ENCODE peak calls at places on chromosomes 3 and 15, in seven cellular contexts. X is GM13977, C is RWPE1, W is pancreas, Q is nephron progenitor cell, E is astrocyte of the cerebellum, A is HFFc6. D is an unnamed sample.
A peak's percentile ranks its signal among the peaks of the same experiment; 100 is the strongest.

GRCh38 chr3:125059488-125060245 is 3.9 kb upstream of the HEG1 start:
- DNase-seq in X (no peak), C (no peak), W (no peak), Q (no peak), E (no peak), A (peak; percentile 54), D (no peak)

GRCh38 chr3:120418866-120419490 is 31.8 kb downstream of the FSTL1 start:
- DNase-seq in X (peak; percentile 66), C (peak; percentile 70), W (no peak), Q (peak; percentile 31), E (no peak), A (no peak), D (no peak)

GRCh38 chr3:11634081-11634635 is 9.6 kb downstream of the VGLL4 start:
- DNase-seq in X (no peak), C (no peak), W (no peak), Q (no peak), E (no peak), A (no peak), D (no peak)

GRCh38 chr3:143855183-143855582 is 6.9 kb upstream of the SLC9A9 start:
- DNase-seq in X (no peak), C (no peak), W (no peak), Q (no peak), E (no peak), A (no peak), D (no peak)

GRCh38 chr15:29968099-29968892 is 114.5 kb upstream of the GOLGA8J start:
- DNase-seq in X (no peak), C (peak; percentile 30), W (peak; percentile 20), Q (peak; percentile 66), E (no peak), A (no peak), D (no peak)

GRCh38 chr3:105260385-105260784 is 106.3 kb upstream of the ALCAM start:
- DNase-seq in X (no peak), C (no peak), W (no peak), Q (no peak), E (no peak), A (no peak), D (no peak)

GRCh38 chr3:153704115-153704514 is 417.1 kb upstream of the ARHGEF26 start:
- DNase-seq in X (no peak), C (peak; percentile 1), W (no peak), Q (no peak), E (no peak), A (no peak), D (no peak)

GRCh38 chr15:82963356-82964341 is 11.1 kb upstream of the HOMER2 start:
- DNase-seq in X (no peak), C (no peak), W (no peak), Q (no peak), E (no peak), A (no peak), D (no peak)

GRCh38 chr3:102481050-102481449 is 46.2 kb downstream of the ZPLD1 start:
- DNase-seq in X (no peak), C (no peak), W (no peak), Q (no peak), E (no peak), A (no peak), D (no peak)

GRCh38 chr3:190586631-190587000 is 72.7 kb downstream of the IL1RAP start:
- DNase-seq in X (no peak), C (peak; percentile 80), W (no peak), Q (no peak), E (no peak), A (peak; percentile 53), D (no peak)

GRCh38 chr3:170711786-170712185 is 125.9 kb upstream of the SLC7A14 start:
- DNase-seq in X (no peak), C (no peak), W (no peak), Q (no peak), E (no peak), A (no peak), D (no peak)

GRCh38 chr3:98887684-98888083 is 13.8 kb downstream of the DCBLD2 start:
- DNase-seq in X (no peak), C (no peak), W (no peak), Q (no peak), E (no peak), A (no peak), D (no peak)
- TF ChIP-seq CTCF in X (no peak), C (no peak), W (no peak), Q (no peak), E (no peak), A (no peak), D (no peak)

DNA sequence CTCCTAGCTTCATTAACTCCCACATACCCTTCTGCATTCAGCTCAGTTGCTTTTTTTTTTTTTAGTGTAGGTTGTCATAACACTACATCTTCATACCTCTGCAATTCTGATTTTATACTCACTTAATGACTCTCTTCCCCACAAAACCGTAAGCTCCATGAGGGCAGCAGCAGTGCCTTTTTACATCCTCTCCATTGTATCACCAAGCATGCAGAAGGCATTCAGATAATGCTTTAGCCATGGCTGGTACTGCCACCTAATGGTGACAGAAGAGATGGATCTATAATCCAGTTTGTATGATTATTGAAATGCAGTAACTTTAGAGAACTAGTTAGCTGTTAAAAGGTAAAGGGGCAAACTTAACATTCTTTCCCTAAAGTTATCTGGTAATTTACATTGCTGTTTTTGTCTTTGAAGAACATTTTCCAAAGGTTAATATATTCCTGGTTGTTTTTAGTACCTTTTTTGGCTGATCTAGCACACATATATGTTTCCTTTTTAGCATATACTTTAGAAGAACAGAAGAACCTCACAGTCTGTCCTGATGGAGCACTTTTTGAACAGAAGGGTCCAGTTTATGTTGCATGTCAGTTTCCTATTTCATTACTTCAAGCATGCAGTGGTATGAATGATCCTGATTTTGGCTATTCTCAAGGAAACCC is 36.8 kb downstream of the ATP1B3 start:
- DNase-seq in X (peak; percentile 55), C (peak; percentile 50), W (no peak), Q (peak; percentile 13), E (peak; percentile 33), A (peak; percentile 68), D (no peak)
- TF ChIP-seq CTCF in X (peak; percentile 73), C (peak; percentile 77), W (peak; percentile 36), Q (peak; percentile 46), E (peak; percentile 66), A (peak; percentile 86), D (peak; percentile 72)

GRCh38 chr3:182239316-182239715 is 527.6 kb downstream of the SOX2 start:
- DNase-seq in X (no peak), C (no peak), W (no peak), Q (no peak), E (peak; percentile 15), A (no peak), D (no peak)
- TF ChIP-seq CTCF in X (no peak), C (no peak), W (no peak), Q (no peak), E (peak; percentile 32), A (no peak), D (no peak)

DNA sequence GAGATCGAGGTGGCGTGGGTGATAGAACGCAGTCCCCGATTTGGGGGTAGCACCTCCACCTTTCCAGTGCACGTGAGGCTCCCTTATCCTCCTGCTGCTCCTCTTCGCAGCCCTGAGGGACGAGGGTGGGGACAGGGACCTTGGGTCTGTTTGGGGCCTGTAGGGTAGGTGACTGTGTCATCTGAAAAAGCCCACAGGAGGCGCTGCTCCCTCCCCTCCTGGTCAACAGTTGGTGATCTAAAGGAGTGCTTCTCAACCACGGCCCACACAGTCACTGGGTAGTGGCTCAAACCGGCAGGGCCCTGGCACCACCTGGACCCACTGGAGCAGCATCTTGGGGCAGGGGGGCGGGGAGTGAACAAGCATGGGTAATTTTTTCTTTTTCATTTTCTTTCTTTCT is 7.1 kb downstream of the LRRK1 start:
- DNase-seq in X (no peak), C (no peak), W (no peak), Q (no peak), E (no peak), A (no peak), D (no peak)
- TF ChIP-seq CTCF in X (peak; percentile 48), C (no peak), W (no peak), Q (no peak), E (no peak), A (peak; percentile 16), D (peak; percentile 10)

DNA sequence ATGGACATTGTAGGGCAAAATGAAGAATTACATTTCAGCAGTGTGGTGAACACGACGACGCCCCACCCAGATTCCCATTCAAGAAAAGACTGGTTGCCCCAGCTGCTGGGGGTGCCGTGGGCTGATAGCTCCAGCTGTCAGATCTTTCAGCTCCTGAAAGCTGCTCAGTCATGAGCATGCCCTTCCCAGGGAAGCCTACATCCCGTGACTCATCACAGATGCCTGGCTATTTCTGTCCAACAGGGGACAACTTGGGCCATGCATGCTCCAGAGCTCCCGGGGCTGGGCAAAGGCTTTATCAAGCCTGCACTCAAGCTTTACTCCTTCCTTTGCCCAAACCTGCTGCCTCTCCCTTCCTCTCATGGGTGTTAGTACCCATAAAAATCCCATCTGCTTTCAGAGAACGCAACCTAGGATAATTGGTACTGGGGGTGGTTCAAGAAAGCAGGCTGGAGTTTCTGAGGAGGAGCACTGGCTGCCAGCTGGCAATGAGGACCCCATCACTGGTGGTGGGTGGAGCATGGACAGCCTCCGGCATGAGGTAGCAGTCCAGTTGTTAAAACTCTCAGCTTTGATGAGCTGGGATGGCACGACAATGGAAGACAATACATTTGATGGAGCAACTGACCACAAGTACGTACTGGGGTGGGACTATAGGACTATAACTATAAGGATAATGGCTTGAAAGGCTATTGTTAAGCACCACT is 16.4 kb upstream of the ST8SIA2 start:
- DNase-seq in X (no peak), C (no peak), W (no peak), Q (no peak), E (no peak), A (peak; percentile 35), D (no peak)
- TF ChIP-seq CTCF in X (no peak), C (no peak), W (no peak), Q (no peak), E (no peak), A (no peak), D (no peak)

DNA sequence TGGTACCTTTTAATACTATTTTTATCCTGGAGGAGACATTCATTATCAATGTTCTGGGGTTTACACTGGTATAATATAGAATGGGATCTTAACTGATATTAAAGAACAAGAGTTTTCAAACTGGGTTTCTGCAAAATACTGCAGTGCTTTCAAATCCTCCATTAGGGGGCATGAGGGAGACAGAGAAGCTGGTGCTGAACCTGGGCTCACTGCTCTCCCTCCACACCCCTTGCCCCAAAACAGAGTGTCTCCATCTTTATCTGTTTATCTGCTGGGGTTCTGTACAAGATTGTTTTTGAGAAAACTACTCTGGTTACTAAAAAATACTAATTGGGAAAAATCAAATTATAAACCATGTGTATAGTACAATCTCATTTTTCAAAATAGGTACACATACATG is 41.7 kb downstream of the CADPS start:
- DNase-seq in X (no peak), C (peak; percentile 3), W (no peak), Q (no peak), E (no peak), A (no peak), D (no peak)
- TF ChIP-seq CTCF in X (peak; percentile 8), C (no peak), W (no peak), Q (peak; percentile 39), E (peak; percentile 49), A (peak; percentile 13), D (peak; percentile 57)

DNA sequence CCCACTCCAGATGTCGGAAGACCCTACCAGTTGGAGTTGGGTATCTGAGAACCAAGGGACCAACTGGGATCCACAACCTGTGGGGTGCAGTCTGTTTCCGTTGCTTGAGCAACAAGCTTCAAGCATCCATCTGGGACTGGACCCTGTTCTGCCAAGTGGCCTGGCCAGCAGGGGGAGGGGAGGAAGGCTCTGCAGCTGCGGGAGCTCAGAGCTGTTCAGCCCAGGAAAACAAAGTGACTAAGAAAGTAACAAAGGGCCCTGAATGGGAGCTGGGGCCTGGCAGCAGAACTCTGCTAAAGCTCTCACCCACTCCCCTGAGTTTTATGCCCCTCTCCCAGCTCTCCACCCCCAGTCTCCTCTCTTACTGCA is 2.7 kb downstream of the TYRO3 start:
- DNase-seq in X (no peak), C (no peak), W (no peak), Q (peak; percentile 48), E (no peak), A (no peak), D (no peak)
- TF ChIP-seq CTCF in X (no peak), C (no peak), W (no peak), Q (no peak), E (peak; percentile 37), A (no peak), D (peak; percentile 28)

GRCh38 chr3:115436767-115437301 is 186.5 kb upstream of the GAP43 start:
- DNase-seq in X (no peak), C (peak; percentile 71), W (no peak), Q (no peak), E (peak; percentile 57), A (peak; percentile 97), D (peak; percentile 74)
- TF ChIP-seq CTCF in X (no peak), C (no peak), W (no peak), Q (no peak), E (peak; percentile 49), A (peak; percentile 70), D (peak; percentile 61)